ENCODE peak calls at places on chromosomes 16 and 17, in seven cellular contexts. J is SW480, Q is left cardiac atrium, W is upper lobe of right lung, F is NCI-H69, B is C1 segment of cervical spinal cord, O is H54. U is an unnamed sample.

GRCh38 chr17:65723356-65723928 is 162.0 kb upstream of the AXIN2 start:
- DNase-seq in J (peak; percentile 82), Q (no peak), W (no peak), F (no peak), B (no peak), O (no peak), U (no peak)

GRCh38 chr17:74870512-74870911 is 2.3 kb downstream of the FDXR start:
- DNase-seq in J (no peak), Q (no peak), W (no peak), F (no peak), B (no peak), O (no peak), U (no peak)

GRCh38 chr16:87149051-87149450 is 168.1 kb downstream of the C16orf95 start:
- DNase-seq in J (no peak), Q (no peak), W (no peak), F (no peak), B (no peak), O (no peak), U (no peak)

GRCh38 chr16:87570938-87571867 is 31.1 kb upstream of the JPH3 start:
- DNase-seq in J (peak; percentile 36), Q (peak; percentile 68), W (peak; percentile 77), F (peak; percentile 65), B (no peak), O (no peak), U (peak; percentile 15)

GRCh38 chr17:67289174-67289876 is 44.3 kb upstream of the HELZ start:
- DNase-seq in J (no peak), Q (peak; percentile 87), W (peak; percentile 71), F (peak; percentile 25), B (no peak), O (no peak), U (no peak)

GRCh38 chr16:66750279-66751134 is 902 bp downstream of the DYNC1LI2 start:
- DNase-seq in J (no peak), Q (no peak), W (no peak), F (no peak), B (no peak), O (no peak), U (no peak)

GRCh38 chr16:21150375-21151001 is at the start of gene DNAH3:
- DNase-seq in J (no peak), Q (no peak), W (peak; percentile 68), F (peak; percentile 23), B (no peak), O (no peak), U (peak; percentile 33)

GRCh38 chr17:6592193-6592592 is 35.8 kb upstream of the PITPNM3 start:
- DNase-seq in J (no peak), Q (no peak), W (no peak), F (no peak), B (no peak), O (no peak), U (no peak)

GRCh38 chr17:51739245-51739886 is 419.1 kb downstream of the CA10 start:
- DNase-seq in J (no peak), Q (no peak), W (no peak), F (peak; percentile 58), B (no peak), O (no peak), U (peak; percentile 91)

GRCh38 chr17:60577147-60577925 is 22.7 kb upstream of the PPM1D start:
- DNase-seq in J (no peak), Q (no peak), W (no peak), F (peak; percentile 60), B (peak; percentile 31), O (no peak), U (no peak)

GRCh38 chr16:55506083-55506482 is 2.8 kb upstream of the LPCAT2 start:
- DNase-seq in J (no peak), Q (no peak), W (no peak), F (peak; percentile 61), B (no peak), O (no peak), U (no peak)

GRCh38 chr17:18235743-18236256 is 10.4 kb downstream of the LLGL1 start:
- DNase-seq in J (peak; percentile 51), Q (no peak), W (no peak), F (no peak), B (no peak), O (peak; percentile 98), U (no peak)

GRCh38 chr17:68355093-68355492 is 63.8 kb downstream of the ARSG start:
- DNase-seq in J (no peak), Q (no peak), W (no peak), F (no peak), B (no peak), O (peak; percentile 36), U (no peak)

GRCh38 chr17:34171245-34171818 is 83.8 kb upstream of the CCL2 start:
- DNase-seq in J (peak; percentile 56), Q (peak; percentile 45), W (peak; percentile 65), F (peak; percentile 71), B (no peak), O (peak; percentile 49), U (peak; percentile 19)

GRCh38 chr16:28191364-28191985 is 20.3 kb downstream of the XPO6 start:
- DNase-seq in J (no peak), Q (no peak), W (no peak), F (peak; percentile 68), B (no peak), O (no peak), U (no peak)

GRCh38 chr17:33889079-33889478 is 366.0 kb upstream of the CCL2 start:
- DNase-seq in J (no peak), Q (no peak), W (no peak), F (no peak), B (no peak), O (no peak), U (no peak)

GRCh38 chr17:35766903-35767510 is 6.3 kb downstream of the C17orf50 start:
- DNase-seq in J (peak; percentile 44), Q (no peak), W (no peak), F (peak; percentile 37), B (no peak), O (peak; percentile 72), U (no peak)

GRCh38 chr16:69871708-69872107 is 79.4 kb upstream of the CLEC18A start:
- DNase-seq in J (no peak), Q (no peak), W (no peak), F (no peak), B (no peak), O (no peak), U (no peak)

GRCh38 chr17:42639484-42640474 is 19.3 kb upstream of the TUBG2 start:
- DNase-seq in J (no peak), Q (no peak), W (no peak), F (no peak), B (no peak), O (no peak), U (no peak)

GRCh38 chr16:14242769-14243168 is 171.7 kb downstream of the MRTFB start:
- DNase-seq in J (no peak), Q (no peak), W (no peak), F (no peak), B (no peak), O (no peak), U (no peak)

GRCh38 chr17:27485711-27486495 is 29.7 kb downstream of the KSR1 start:
- DNase-seq in J (no peak), Q (no peak), W (peak; percentile 9), F (no peak), B (no peak), O (no peak), U (no peak)

GRCh38 chr16:12296991-12297390 is 320.5 kb downstream of the SNX29 start:
- DNase-seq in J (no peak), Q (no peak), W (no peak), F (no peak), B (no peak), O (no peak), U (no peak)

GRCh38 chr16:68806422-68806821 is 36.9 kb upstream of the TANGO6 start:
- DNase-seq in J (no peak), Q (no peak), W (no peak), F (no peak), B (no peak), O (no peak), U (no peak)

GRCh38 chr17:66964930-66965800 is 658 bp downstream of the CACNG4 start:
- DNase-seq in J (no peak), Q (no peak), W (no peak), F (peak; percentile 91), B (no peak), O (peak; percentile 86), U (peak; percentile 60)

GRCh38 chr17:49472527-49472926 is 22.6 kb upstream of the NGFR start:
- DNase-seq in J (no peak), Q (no peak), W (no peak), F (no peak), B (no peak), O (no peak), U (no peak)